ENCODE peak calls at places on chromosomes 3 and 15, in ten cellular contexts. L, W, A, S, F, C, P, U, N and O are unnamed samples.
A peak's percentile ranks its signal among the peaks of the same experiment; 100 is the strongest.

GRCh38 chr15:72844067-72844466 is 60.5 kb upstream of the ADPGK start:
- DNase-seq in P (no peak), S (no peak), C (no peak), L (no peak), A (no peak), N (no peak), F (no peak), U (no peak), W (no peak), O (no peak)

GRCh38 chr3:53236112-53236841 is 19.5 kb downstream of the TKT start:
- DNase-seq in P (peak; percentile 91), U (peak; percentile 73), W (no peak), L (peak; percentile 68), C (peak; percentile 90), F (peak; percentile 67), S (peak; percentile 56), A (no peak), N (no peak), O (no peak)

GRCh38 chr3:54915976-54916375 is 11.9 kb downstream of the LRTM1 start:
- DNase-seq in L (no peak), U (no peak), W (no peak), A (no peak), P (no peak), F (no peak), C (no peak), S (no peak), N (no peak), O (no peak)

GRCh38 chr3:152943645-152944044 is 108.7 kb downstream of the P2RY1 start:
- DNase-seq in S (no peak), A (no peak), W (no peak), N (no peak), P (peak; percentile 56), F (no peak), C (peak; percentile 47), U (no peak), L (no peak), O (no peak)

GRCh38 chr3:123687286-123687685 is 102.4 kb upstream of the HACD2 start:
- DNase-seq in A (no peak), F (no peak), S (no peak), W (no peak), P (peak; percentile 52), U (no peak), N (no peak), C (no peak), L (no peak), O (no peak)

GRCh38 chr3:131535131-131535530 is 32.4 kb upstream of the MRPL3 start:
- DNase-seq in S (no peak), C (no peak), N (no peak), L (no peak), W (no peak), U (no peak), F (no peak), A (no peak), P (peak; percentile 39), O (no peak)

GRCh38 chr3:8617921-8618320 is 26.7 kb downstream of the SSUH2 start:
- DNase-seq in N (no peak), U (no peak), S (no peak), A (no peak), C (no peak), F (no peak), L (no peak), P (no peak), W (no peak), O (no peak)

GRCh38 chr3:145719118-145719517 is 441.9 kb downstream of the PLOD2 start:
- DNase-seq in F (no peak), W (peak; percentile 38), L (no peak), A (no peak), U (no peak), C (no peak), P (no peak), N (no peak), S (no peak), O (no peak)

GRCh38 chr3:54863366-54863765 is 64.5 kb downstream of the LRTM1 start:
- DNase-seq in F (peak; percentile 50), N (no peak), P (peak; percentile 16), S (no peak), U (no peak), C (no peak), A (no peak), L (no peak), W (no peak), O (no peak)

GRCh38 chr15:62119224-62119925 is 45.7 kb downstream of the C2CD4B start:
- DNase-seq in L (peak; percentile 79), U (no peak), P (peak; percentile 93), W (no peak), F (peak; percentile 87), C (peak; percentile 98), A (no peak), N (no peak), S (no peak), O (no peak)